ENCODE peak calls at places on chromosomes 7 and 10, in ten cellular contexts. L, K, V, Q, X, R, E, P, M and D are unnamed samples.

GRCh38 chr7:139669106-139670061 is 108.4 kb downstream of the HIPK2 start:
- DNase-seq in L (no peak), K (no peak), V (no peak), Q (no peak), X (no peak), R (no peak), E (no peak), P (no peak), M (no peak), D (no peak)

GRCh38 chr7:129780257-129781127 is 169.0 kb downstream of the NRF1 start:
- DNase-seq in L (no peak), K (no peak), V (peak), Q (peak), X (peak), R (no peak), E (peak), P (peak), M (peak), D (no peak)

GRCh38 chr7:15007507-15007906 is 105.0 kb upstream of the DGKB start:
- DNase-seq in L (no peak), K (no peak), V (no peak), Q (no peak), X (peak), R (no peak), E (no peak), P (no peak), M (no peak), D (no peak)

GRCh38 chr7:922334-923107 is 32.0 kb downstream of the ADAP1 start:
- DNase-seq in L (no peak), K (peak), V (no peak), Q (no peak), X (no peak), R (no peak), E (no peak), P (peak), M (no peak), D (no peak)

GRCh38 chr7:14600766-14601367 is 301.7 kb downstream of the DGKB start:
- DNase-seq in L (no peak), K (peak), V (no peak), Q (no peak), X (no peak), R (no peak), E (no peak), P (no peak), M (no peak), D (no peak)

GRCh38 chr10:27558612-27559020 is 54.5 kb downstream of the RAB18 start:
- DNase-seq in L (peak), K (no peak), V (no peak), Q (peak), X (peak), R (peak), E (no peak), P (peak), M (peak), D (no peak)

GRCh38 chr10:122267849-122268737 is 3.0 kb upstream of the BTBD16 start:
- DNase-seq in L (no peak), K (peak), V (no peak), Q (peak), X (peak), R (no peak), E (no peak), P (peak), M (peak), D (peak)

GRCh38 chr7:127903913-127904705 is 127.1 kb downstream of the LRRC4 start:
- DNase-seq in L (no peak), K (no peak), V (peak), Q (peak), X (no peak), R (no peak), E (no peak), P (no peak), M (no peak), D (no peak)

GRCh38 chr10:130221456-130222375 is 85.5 kb downstream of the GLRX3 start:
- DNase-seq in L (no peak), K (peak), V (no peak), Q (no peak), X (no peak), R (no peak), E (no peak), P (no peak), M (no peak), D (no peak)

GRCh38 chr7:108015740-108016139 is 12.8 kb upstream of the LAMB1 start:
- DNase-seq in L (no peak), K (no peak), V (no peak), Q (no peak), X (peak), R (peak), E (no peak), P (no peak), M (no peak), D (no peak)

GRCh38 chr7:90239625-90240228 is 5.2 kb upstream of the CFAP69 start:
- DNase-seq in L (no peak), K (no peak), V (no peak), Q (no peak), X (no peak), R (no peak), E (no peak), P (no peak), M (no peak), D (no peak)

GRCh38 chr7:518630-519428 is 817 bp downstream of the PDGFA start:
- DNase-seq in L (peak), K (no peak), V (no peak), Q (peak), X (peak), R (peak), E (no peak), P (peak), M (no peak), D (peak)

GRCh38 chr10:124701038-124701365 is 43.2 kb downstream of the FAM53B start:
- DNase-seq in L (no peak), K (no peak), V (no peak), Q (no peak), X (no peak), R (no peak), E (no peak), P (no peak), M (no peak), D (no peak)

GRCh38 chr7:53485354-53485753 is 449.9 kb downstream of the POM121L12 start:
- DNase-seq in L (no peak), K (no peak), V (no peak), Q (no peak), X (no peak), R (no peak), E (no peak), P (no peak), M (no peak), D (no peak)

GRCh38 chr7:148379693-148380092 is 210.9 kb upstream of the C7orf33 start:
- DNase-seq in L (no peak), K (no peak), V (no peak), Q (no peak), X (no peak), R (no peak), E (no peak), P (no peak), M (no peak), D (no peak)

GRCh38 chr10:3666525-3667302 is 118.3 kb downstream of the KLF6 start:
- DNase-seq in L (no peak), K (no peak), V (no peak), Q (no peak), X (no peak), R (no peak), E (peak), P (peak), M (no peak), D (no peak)

GRCh38 chr7:100444311-100445278 is 8.3 kb upstream of the PPP1R35 start:
- DNase-seq in L (no peak), K (no peak), V (no peak), Q (peak), X (peak), R (peak), E (no peak), P (no peak), M (no peak), D (no peak)

GRCh38 chr7:105126436-105126975 is 112.5 kb downstream of the KMT2E start:
- DNase-seq in L (no peak), K (no peak), V (no peak), Q (peak), X (no peak), R (peak), E (no peak), P (no peak), M (peak), D (no peak)

GRCh38 chr7:43536773-43537172 is 46.1 kb upstream of the STK17A start:
- DNase-seq in L (no peak), K (no peak), V (no peak), Q (no peak), X (no peak), R (no peak), E (no peak), P (no peak), M (no peak), D (no peak)

GRCh38 chr10:32372000-32372875 is 25.3 kb upstream of the EPC1 start:
- DNase-seq in L (no peak), K (no peak), V (no peak), Q (peak), X (peak), R (no peak), E (no peak), P (no peak), M (no peak), D (no peak)

GRCh38 chr7:4271716-4272015 is 410.4 kb upstream of the FOXK1 start:
- DNase-seq in L (no peak), K (peak), V (no peak), Q (no peak), X (no peak), R (no peak), E (no peak), P (no peak), M (no peak), D (no peak)

GRCh38 chr10:86969421-86970041 is 1.2 kb downstream of the ADIRF start:
- DNase-seq in L (no peak), K (peak), V (no peak), Q (peak), X (no peak), R (no peak), E (no peak), P (no peak), M (no peak), D (no peak)

GRCh38 chr10:60943372-60944158 is 420 bp downstream of the RHOBTB1 start:
- DNase-seq in L (peak), K (peak), V (no peak), Q (peak), X (peak), R (peak), E (no peak), P (peak), M (no peak), D (peak)

GRCh38 chr10:60172363-60172990 is 217.2 kb downstream of the ANK3 start:
- DNase-seq in L (no peak), K (no peak), V (peak), Q (no peak), X (no peak), R (no peak), E (no peak), P (no peak), M (peak), D (no peak)

GRCh38 chr10:116761883-116762282 is 19.5 kb upstream of the HSPA12A start:
- DNase-seq in L (no peak), K (no peak), V (no peak), Q (no peak), X (no peak), R (no peak), E (no peak), P (no peak), M (no peak), D (no peak)

GRCh38 chr7:156753630-156754029 is 113.1 kb downstream of the RNF32 start:
- DNase-seq in L (no peak), K (no peak), V (no peak), Q (no peak), X (no peak), R (no peak), E (no peak), P (no peak), M (no peak), D (no peak)

GRCh38 chr7:27221201-27221797 is 21.3 kb upstream of the EVX1 start:
- DNase-seq in L (no peak), K (no peak), V (no peak), Q (no peak), X (no peak), R (no peak), E (no peak), P (no peak), M (no peak), D (no peak)

GRCh38 chr7:23759556-23760391 is 49.8 kb downstream of the STK31 start:
- DNase-seq in L (no peak), K (no peak), V (peak), Q (no peak), X (peak), R (peak), E (no peak), P (no peak), M (no peak), D (no peak)

GRCh38 chr10:29619273-29619672 is 15.5 kb downstream of the SVIL start:
- DNase-seq in L (no peak), K (no peak), V (no peak), Q (peak), X (peak), R (peak), E (no peak), P (no peak), M (peak), D (no peak)

GRCh38 chr7:135774284-135774683 is 25.7 kb upstream of the FAM180A start:
- DNase-seq in L (no peak), K (no peak), V (no peak), Q (peak), X (peak), R (peak), E (no peak), P (no peak), M (no peak), D (no peak)

GRCh38 chr10:119538632-119539358 is 3.7 kb downstream of the RGS10 start:
- DNase-seq in L (no peak), K (no peak), V (no peak), Q (peak), X (no peak), R (no peak), E (peak), P (peak), M (no peak), D (no peak)

GRCh38 chr7:109126404-109127050 is 556.9 kb downstream of the DNAJB9 start:
- DNase-seq in L (no peak), K (no peak), V (no peak), Q (no peak), X (no peak), R (peak), E (no peak), P (no peak), M (no peak), D (no peak)

GRCh38 chr7:157457355-157458253 is 120.8 kb downstream of the DNAJB6 start:
- DNase-seq in L (no peak), K (peak), V (no peak), Q (no peak), X (no peak), R (no peak), E (no peak), P (peak), M (no peak), D (no peak)

GRCh38 chr10:61899997-61900828 is 1.3 kb upstream of the ARID5B start:
- DNase-seq in L (no peak), K (no peak), V (peak), Q (peak), X (peak), R (peak), E (peak), P (peak), M (no peak), D (peak)

GRCh38 chr10:7950981-7951847 is 103.3 kb upstream of the GATA3 start:
- DNase-seq in L (no peak), K (no peak), V (no peak), Q (peak), X (peak), R (peak), E (no peak), P (no peak), M (no peak), D (no peak)

GRCh38 chr7:42110333-42110732 is 126.7 kb downstream of the GLI3 start:
- DNase-seq in L (no peak), K (no peak), V (no peak), Q (no peak), X (no peak), R (no peak), E (no peak), P (no peak), M (no peak), D (no peak)

GRCh38 chr10:124176309-124177179 is 83.1 kb upstream of the CHST15 start:
- DNase-seq in L (no peak), K (no peak), V (no peak), Q (no peak), X (no peak), R (peak), E (no peak), P (peak), M (no peak), D (no peak)

GRCh38 chr10:62514079-62514693 is 140.0 kb downstream of the ZNF365 start:
- DNase-seq in L (no peak), K (no peak), V (no peak), Q (peak), X (no peak), R (peak), E (no peak), P (no peak), M (no peak), D (no peak)